ENCODE peak calls at places on chromosomes 1 and 21, in four cellular contexts. U is mesenteric fat pad, A is HT1080, V is T-helper 2 cell. M is an unnamed sample.

GRCh38 chr1:45446950-45447672 is 43.9 kb downstream of the TESK2 start:
- DNase-seq in U (no peak), A (no peak), V (no peak), M (no peak)

GRCh38 chr1:72115290-72115689 is 167.0 kb downstream of the NEGR1 start:
- DNase-seq in U (no peak), A (no peak), V (no peak), M (no peak)

GRCh38 chr1:2596530-2597333 is 10.2 kb downstream of the PRXL2B start:
- DNase-seq in U (no peak), A (no peak), V (no peak), M (no peak)

GRCh38 chr1:207405814-207406213 is 48.3 kb upstream of the CR2 start:
- DNase-seq in U (no peak), A (no peak), V (no peak), M (no peak)

GRCh38 chr1:204828352-204828850 is 42.3 kb upstream of the NFASC start:
- DNase-seq in U (no peak), A (peak), V (no peak), M (no peak)

GRCh38 chr1:224170748-224171478 is 12.1 kb upstream of the DEGS1 start:
- DNase-seq in U (no peak), A (peak), V (peak), M (no peak)

GRCh38 chr1:15835205-15835740 is 12.2 kb upstream of the SPEN start:
- DNase-seq in U (peak), A (no peak), V (no peak), M (no peak)

GRCh38 chr21:17818158-17819113 is 720 bp downstream of the C21orf91 start:
- DNase-seq in U (no peak), A (peak), V (peak), M (no peak)

GRCh38 chr1:9182784-9183257 is 51.8 kb upstream of the H6PD start:
- DNase-seq in U (no peak), A (no peak), V (no peak), M (no peak)

GRCh38 chr1:108551157-108551862 is 8.6 kb upstream of the EEIG2 start:
- DNase-seq in U (no peak), A (no peak), V (no peak), M (no peak)

GRCh38 chr1:157195521-157196244 is 57.5 kb upstream of the ETV3 start:
- DNase-seq in U (no peak), A (no peak), V (no peak), M (no peak)

GRCh38 chr1:39960461-39960958 is 5.6 kb downstream of the MFSD2A start:
- DNase-seq in U (no peak), A (no peak), V (no peak), M (peak)

GRCh38 chr1:40575336-40575735 is 43.9 kb downstream of the ZNF684 start:
- DNase-seq in U (no peak), A (no peak), V (no peak), M (no peak)

GRCh38 chr1:202084791-202085681 is 37.7 kb upstream of the GPR37L1 start:
- DNase-seq in U (no peak), A (peak), V (no peak), M (no peak)

GRCh38 chr1:156082111-156083091 is at the start of gene MEX3A:
- DNase-seq in U (no peak), A (peak), V (peak), M (peak)